ENCODE peak calls at places on chromosomes 7 and 10, in eight cellular contexts. N is lung, X is HepG2, F is nephron progenitor cell, R is GM23338, G is omental fat pad, Q is H9, E is GM12865. D is an unnamed sample.

GRCh38 chr7:87435546-87435945 is 39.9 kb downstream of the ABCB4 start:
- DNase-seq in G (no peak), X (no peak), N (no peak), Q (no peak), E (no peak), R (no peak), F (no peak), D (no peak)

GRCh38 chr10:132480356-132480755 is 57.2 kb upstream of the INPP5A start:
- DNase-seq in X (no peak), R (no peak), F (no peak), Q (no peak), N (no peak), E (no peak), G (no peak), D (no peak)

GRCh38 chr7:26291699-26292538 is at the start of gene SNX10:
- DNase-seq in E (peak; percentile 89), N (peak; percentile 58), R (peak; percentile 85), Q (peak; percentile 79), F (peak; percentile 73), G (no peak), X (peak; percentile 59), D (peak; percentile 59)

GRCh38 chr7:34756025-34756437 is 98.0 kb downstream of the NPSR1 start:
- DNase-seq in R (peak; percentile 7), E (no peak), F (no peak), N (no peak), Q (no peak), G (no peak), X (peak; percentile 69), D (no peak)

GRCh38 chr10:70782401-70783055 is 2.6 kb downstream of the TBATA start:
- DNase-seq in X (no peak), N (no peak), R (no peak), E (no peak), G (no peak), F (no peak), Q (no peak), D (no peak)

GRCh38 chr10:128448796-128449195 is 322.6 kb upstream of the MKI67 start:
- DNase-seq in R (no peak), F (no peak), G (no peak), N (no peak), X (no peak), Q (no peak), E (no peak), D (no peak)

GRCh38 chr10:1251769-1252168 is 195.6 kb downstream of the WDR37 start:
- DNase-seq in N (no peak), F (no peak), G (no peak), R (no peak), E (no peak), X (no peak), Q (no peak), D (no peak)

GRCh38 chr7:55100962-55101327 is 82.1 kb downstream of the EGFR start:
- DNase-seq in G (no peak), N (no peak), F (no peak), E (no peak), R (no peak), X (no peak), Q (no peak), D (no peak)

GRCh38 chr7:64098-64521 is 128.3 kb upstream of the FAM20C start:
- DNase-seq in N (no peak), E (peak; percentile 13), Q (peak; percentile 71), X (peak; percentile 18), F (peak; percentile 52), G (no peak), R (peak; percentile 76), D (no peak)

GRCh38 chr7:149879271-149879711 is 5.5 kb downstream of the ATP6V0E2 start:
- DNase-seq in E (no peak), X (no peak), N (no peak), R (no peak), F (no peak), G (no peak), Q (peak; percentile 17), D (no peak)

GRCh38 chr10:75211007-75211735 is 575 bp downstream of the VDAC2 start:
- DNase-seq in N (no peak), Q (no peak), E (peak; percentile 62), G (no peak), X (peak; percentile 48), F (peak; percentile 29), R (peak; percentile 48), D (no peak)

DNA sequence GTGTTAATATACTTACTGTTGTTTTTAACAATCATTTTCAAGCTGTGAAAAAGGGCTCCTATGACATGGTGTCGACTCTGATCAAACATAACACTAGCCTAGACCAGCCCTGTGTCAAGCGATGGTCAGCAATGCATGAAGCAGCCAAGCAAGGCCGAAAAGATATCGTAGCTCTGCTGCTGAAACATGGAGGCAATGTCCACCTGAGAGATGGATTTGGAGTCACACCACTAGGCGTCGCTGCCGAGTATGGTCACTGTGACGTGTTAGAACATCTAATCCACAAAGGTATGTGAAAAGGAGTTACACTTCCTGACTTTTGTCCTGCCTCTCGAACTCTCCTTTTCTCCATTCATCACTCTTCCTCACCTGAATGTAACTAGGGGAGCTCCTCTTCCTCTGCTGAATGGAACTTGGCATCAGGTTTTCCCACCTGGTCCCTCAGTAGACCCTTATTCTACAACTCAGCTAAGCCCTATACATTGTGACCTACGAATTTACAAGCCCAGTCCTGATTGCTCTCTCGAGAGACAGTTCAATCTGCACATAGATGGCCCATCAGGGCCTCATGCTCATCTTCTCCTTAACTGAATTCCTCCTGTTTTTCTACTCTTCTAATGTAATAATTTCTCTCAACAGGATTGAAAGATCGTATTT is 23.0 kb downstream of the ASB15 start:
- DNase-seq in G (peak; percentile 51), N (no peak), R (peak; percentile 80), F (peak; percentile 65), E (peak; percentile 78), X (peak; percentile 47), Q (peak; percentile 79), D (peak; percentile 11)
- TF ChIP-seq CTCF in G (no peak), N (peak; percentile 12), R (peak; percentile 88), F (peak; percentile 49), E (peak; percentile 92), X (peak; percentile 81), Q (peak; percentile 79), D (peak; percentile 51)

DNA sequence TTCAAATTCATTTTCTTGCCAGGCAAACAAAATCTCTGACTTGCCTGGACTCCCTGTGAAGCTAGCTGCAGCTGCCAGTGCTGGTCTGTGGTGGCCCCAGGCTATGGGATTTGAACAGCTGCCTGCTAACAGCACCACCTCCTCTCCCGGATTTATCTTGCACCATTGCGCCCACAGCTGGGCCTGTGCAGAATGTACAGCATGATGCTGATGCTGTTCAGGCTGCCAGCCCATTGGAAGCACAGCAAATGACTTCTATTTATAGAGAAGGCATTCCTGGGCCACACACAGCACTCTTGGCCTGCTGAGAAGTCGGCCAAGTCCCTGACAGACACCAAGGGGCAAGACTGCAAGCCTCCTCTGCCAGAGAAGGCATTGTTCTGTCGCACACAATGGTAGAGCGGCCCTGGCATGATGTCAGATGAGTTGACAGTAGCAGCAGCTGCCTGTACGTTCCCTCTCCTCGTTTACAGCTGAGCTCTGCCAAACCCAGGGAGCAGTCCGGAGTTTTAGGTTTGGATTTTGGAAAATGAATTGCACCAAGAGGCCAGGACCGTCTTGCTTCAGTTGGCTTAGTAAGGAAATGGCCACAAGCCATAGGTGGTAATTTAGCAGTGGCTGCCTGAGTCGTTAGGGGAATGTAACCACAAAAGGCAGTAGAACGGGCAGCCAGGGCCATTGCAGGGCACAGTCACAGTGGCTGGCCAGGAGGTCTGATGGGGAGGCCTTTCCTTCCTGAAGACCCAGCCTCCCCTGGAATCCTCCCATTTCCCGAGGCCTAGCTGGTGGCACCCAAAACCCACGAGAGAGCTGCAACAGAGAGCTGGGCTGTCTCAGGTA is 38.5 kb downstream of the MTURN start:
- DNase-seq in R (no peak), F (no peak), Q (no peak), E (no peak), G (no peak), N (peak; percentile 65), X (peak; percentile 20), D (no peak)
- TF ChIP-seq CTCF in R (peak; percentile 52), F (no peak), Q (no peak), E (no peak), G (no peak), N (no peak), X (peak; percentile 50), D (no peak)

GRCh38 chr7:15906436-15906835 is 220.0 kb upstream of the MEOX2 start:
- DNase-seq in X (no peak), N (no peak), E (no peak), R (no peak), Q (no peak), F (no peak), G (no peak), D (no peak)
- TF ChIP-seq CTCF in X (no peak), N (no peak), E (no peak), R (no peak), Q (no peak), F (no peak), G (no peak), D (no peak)

GRCh38 chr7:29019896-29020295 is 61.8 kb upstream of the TRIL start:
- DNase-seq in N (no peak), F (no peak), Q (no peak), R (no peak), E (no peak), G (no peak), X (no peak), D (no peak)

GRCh38 chr7:29017666-29018065 is 59.5 kb upstream of the TRIL start:
- DNase-seq in E (no peak), R (no peak), N (no peak), F (no peak), X (no peak), G (no peak), Q (no peak), D (no peak)

GRCh38 chr7:29022291-29022988 is 64.3 kb upstream of the TRIL start:
- DNase-seq in G (no peak), N (no peak), Q (no peak), F (no peak), E (no peak), X (no peak), R (no peak), D (no peak)

GRCh38 chr7:29014725-29015124 is 56.6 kb upstream of the TRIL start:
- DNase-seq in F (no peak), X (no peak), N (no peak), Q (no peak), R (no peak), E (no peak), G (no peak), D (no peak)

DNA sequence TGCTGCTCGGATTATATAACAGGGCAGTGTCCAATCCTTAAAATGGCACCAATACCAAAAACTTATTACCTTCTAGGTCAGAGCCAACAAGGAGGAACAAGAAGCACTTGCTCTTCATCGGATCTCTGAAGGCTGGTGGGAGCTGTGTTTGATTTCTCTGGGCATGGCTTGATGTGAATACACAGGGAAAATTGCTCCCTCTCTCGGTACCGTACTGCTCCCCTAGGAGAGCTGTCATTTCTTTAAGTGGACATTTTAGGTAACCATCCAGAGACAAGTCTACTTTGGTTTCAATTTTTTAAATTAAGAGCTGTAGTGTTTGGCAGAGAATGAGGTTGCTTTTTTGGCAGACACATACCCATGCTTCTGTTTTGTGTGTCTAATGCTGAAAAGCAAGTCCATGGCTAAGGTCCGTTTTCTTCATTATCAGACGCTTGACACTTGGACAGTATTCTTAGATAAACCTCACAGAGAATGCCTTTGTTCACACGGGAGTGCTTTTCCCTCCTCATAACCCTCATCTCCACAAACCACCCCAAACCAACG is 61.2 kb upstream of the TRIL start:
- DNase-seq in G (no peak), F (no peak), N (no peak), Q (no peak), E (no peak), X (no peak), R (no peak), D (no peak)
- TF ChIP-seq CTCF in G (no peak), F (no peak), N (no peak), Q (no peak), E (no peak), X (no peak), R (peak; percentile 3), D (no peak)

GRCh38 chr10:35218339-35218955 is 91.8 kb downstream of the CREM start:
- DNase-seq in R (peak; percentile 95), Q (peak; percentile 72), F (peak; percentile 82), E (peak; percentile 92), G (peak; percentile 88), X (peak; percentile 77), N (peak; percentile 80), D (peak; percentile 52)
- TF ChIP-seq CTCF in R (peak; percentile 89), Q (peak; percentile 88), F (peak; percentile 81), E (peak; percentile 75), G (peak; percentile 42), X (peak; percentile 83), N (peak; percentile 86), D (peak; percentile 91)

D was measured in progenitor cell of endocrine pancreas.